ENCODE peak calls at places on chromosomes 6 and 20, in four cellular contexts. One of them, this sample, is unnamed.
A peak's percentile ranks its signal among the peaks of the same experiment; 100 is the strongest.

GRCh38 chr20:33909331-33909921 is 84.3 kb upstream of the RALY start:
- DNase-seq in H9: no peak
- DNase-seq in pancreas: no peak
- DNase-seq in small intestine: no peak
- DNase-seq in this sample: no peak

GRCh38 chr6:52577778-52578473 is 1.1 kb upstream of the TRAM2 start:
- DNase-seq in H9: no peak
- DNase-seq in pancreas: no peak
- DNase-seq in small intestine: peak; percentile 52
- DNase-seq in this sample: no peak

GRCh38 chr6:75946146-75946831 is 126.2 kb downstream of the IMPG1 start:
- DNase-seq in H9: no peak
- DNase-seq in pancreas: no peak
- DNase-seq in small intestine: no peak
- DNase-seq in this sample: no peak

GRCh38 chr6:168117942-168118341 is 38.9 kb upstream of the FRMD1 start:
- DNase-seq in H9: peak; percentile 31
- DNase-seq in pancreas: no peak
- DNase-seq in small intestine: no peak
- DNase-seq in this sample: no peak

GRCh38 chr6:137681445-137682009 is 185.5 kb upstream of the TNFAIP3 start:
- DNase-seq in H9: no peak
- DNase-seq in pancreas: no peak
- DNase-seq in small intestine: no peak
- DNase-seq in this sample: no peak

GRCh38 chr6:27669278-27669797 is 196.4 kb upstream of the ZNF184 start:
- DNase-seq in H9: no peak
- DNase-seq in pancreas: no peak
- DNase-seq in small intestine: no peak
- DNase-seq in this sample: no peak

GRCh38 chr6:64023693-64024092 is 388.1 kb downstream of the PHF3 start:
- DNase-seq in H9: no peak
- DNase-seq in pancreas: no peak
- DNase-seq in small intestine: no peak
- DNase-seq in this sample: no peak

GRCh38 chr20:38608188-38608587 is 6.6 kb downstream of the ARHGAP40 start:
- DNase-seq in H9: no peak
- DNase-seq in pancreas: no peak
- DNase-seq in small intestine: no peak
- DNase-seq in this sample: no peak

GRCh38 chr20:59159091-59159821 is 4.4 kb upstream of the ZNF831 start:
- DNase-seq in H9: peak; percentile 61
- DNase-seq in pancreas: no peak
- DNase-seq in small intestine: no peak
- DNase-seq in this sample: no peak

GRCh38 chr6:106538145-106538544 is 91.2 kb downstream of the RTN4IP1 start:
- DNase-seq in H9: no peak
- DNase-seq in pancreas: no peak
- DNase-seq in small intestine: no peak
- DNase-seq in this sample: no peak

DNA sequence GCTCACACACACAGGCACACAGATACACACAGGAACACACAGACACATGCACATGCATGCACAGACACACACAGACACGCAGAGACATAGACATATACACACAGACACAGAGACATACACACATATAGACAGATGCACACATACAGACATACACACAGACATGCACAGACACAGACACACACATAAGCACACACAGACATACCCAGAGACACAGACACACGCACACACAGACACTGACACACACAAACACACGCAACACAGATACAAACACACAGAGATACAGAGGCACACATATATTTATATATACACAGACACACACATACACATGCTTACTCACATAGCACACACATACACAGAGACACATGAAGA is 158.4 kb downstream of the LY86 start:
- DNase-seq in H9: no peak
- DNase-seq in pancreas: no peak
- DNase-seq in small intestine: no peak
- DNase-seq in this sample: no peak
- H3K27ac ChIP-seq in H9: no peak overlapping the region
- H3K27ac ChIP-seq in pancreas: no peak overlapping the region
- H3K27ac ChIP-seq in small intestine: no peak overlapping the region
- H3K27ac ChIP-seq in this sample: no peak overlapping the region

GRCh38 chr20:62832951-62833391 is 16.1 kb downstream of the COL9A3 start:
- DNase-seq in H9: no peak
- DNase-seq in pancreas: peak; percentile 61
- DNase-seq in small intestine: peak; percentile 58
- DNase-seq in this sample: no peak
- H3K27ac ChIP-seq in H9: no peak overlapping the region
- H3K27ac ChIP-seq in pancreas: peak overlapping the region; percentile 28
- H3K27ac ChIP-seq in small intestine: no peak overlapping the region
- H3K27ac ChIP-seq in this sample: peak overlapping the region; percentile 70

GRCh38 chr6:147209762-147210449 is 5.7 kb downstream of the STXBP5 start:
- DNase-seq in H9: no peak
- DNase-seq in pancreas: no peak
- DNase-seq in small intestine: no peak
- DNase-seq in this sample: no peak
- H3K27ac ChIP-seq in H9: no peak overlapping the region
- H3K27ac ChIP-seq in pancreas: no peak overlapping the region
- H3K27ac ChIP-seq in small intestine: no peak overlapping the region
- H3K27ac ChIP-seq in this sample: no peak overlapping the region

GRCh38 chr20:20665200-20665599 is 47.2 kb downstream of the RALGAPA2 start:
- DNase-seq in H9: no peak
- DNase-seq in pancreas: no peak
- DNase-seq in small intestine: no peak
- DNase-seq in this sample: no peak
- H3K27ac ChIP-seq in H9: no peak overlapping the region
- H3K27ac ChIP-seq in pancreas: no peak overlapping the region
- H3K27ac ChIP-seq in small intestine: no peak overlapping the region
- H3K27ac ChIP-seq in this sample: no peak overlapping the region

GRCh38 chr6:2976060-2976459 is 4.7 kb upstream of the SERPINB6 start:
- DNase-seq in H9: no peak
- DNase-seq in pancreas: no peak
- DNase-seq in small intestine: no peak
- DNase-seq in this sample: no peak
- H3K27ac ChIP-seq in H9: no peak overlapping the region
- H3K27ac ChIP-seq in pancreas: no peak overlapping the region
- H3K27ac ChIP-seq in small intestine: no peak overlapping the region
- H3K27ac ChIP-seq in this sample: no peak overlapping the region

DNA sequence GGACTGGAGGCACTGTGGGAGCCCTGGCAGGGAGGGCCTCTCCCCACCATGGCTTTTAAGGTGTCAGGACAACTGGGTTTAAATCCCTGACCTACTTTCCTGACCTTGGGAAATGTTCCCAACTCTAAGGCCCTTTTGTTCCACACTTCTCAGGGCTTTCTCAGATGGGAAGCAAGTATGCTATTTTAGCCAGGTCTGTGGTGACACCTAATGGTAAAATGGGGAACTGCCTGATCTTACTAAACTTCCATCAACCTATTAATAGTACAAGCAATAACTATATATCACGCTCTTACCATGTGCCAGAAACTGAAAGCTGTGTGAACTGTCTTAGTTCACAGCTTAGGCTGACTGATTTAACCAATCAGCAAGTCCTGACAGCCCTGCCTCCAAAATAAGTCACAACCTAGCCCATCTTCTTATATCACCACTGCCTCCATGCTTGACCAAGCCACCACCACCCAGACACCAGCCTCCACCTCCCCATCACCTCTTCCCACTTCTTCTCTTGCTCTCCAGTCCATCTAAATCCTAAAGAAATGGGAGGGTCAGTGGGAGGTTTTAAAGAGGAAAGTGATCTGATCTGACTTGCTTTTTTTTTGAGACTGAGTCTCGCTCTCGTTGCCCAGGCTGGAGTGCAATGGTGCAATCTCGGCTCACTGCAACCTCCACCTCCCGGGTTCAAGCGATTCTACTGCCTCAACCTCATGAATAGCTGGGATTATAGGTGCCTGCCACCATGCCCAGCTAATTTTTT is 6.9 kb upstream of the BLCAP start:
- DNase-seq in H9: peak; percentile 46
- DNase-seq in pancreas: no peak
- DNase-seq in small intestine: peak; percentile 95
- DNase-seq in this sample: peak; percentile 27
- H3K27ac ChIP-seq in H9: no peak overlapping the region
- H3K27ac ChIP-seq in pancreas: no peak overlapping the region
- H3K27ac ChIP-seq in small intestine: peak overlapping the region; percentile 8
- H3K27ac ChIP-seq in this sample: no peak overlapping the region

GRCh38 chr20:51529027-51529749 is 13.3 kb downstream of the NFATC2 start:
- DNase-seq in H9: no peak
- DNase-seq in pancreas: no peak
- DNase-seq in small intestine: peak; percentile 71
- DNase-seq in this sample: no peak
- H3K27ac ChIP-seq in H9: no peak overlapping the region
- H3K27ac ChIP-seq in pancreas: no peak overlapping the region
- H3K27ac ChIP-seq in small intestine: no peak overlapping the region
- H3K27ac ChIP-seq in this sample: no peak overlapping the region

DNA sequence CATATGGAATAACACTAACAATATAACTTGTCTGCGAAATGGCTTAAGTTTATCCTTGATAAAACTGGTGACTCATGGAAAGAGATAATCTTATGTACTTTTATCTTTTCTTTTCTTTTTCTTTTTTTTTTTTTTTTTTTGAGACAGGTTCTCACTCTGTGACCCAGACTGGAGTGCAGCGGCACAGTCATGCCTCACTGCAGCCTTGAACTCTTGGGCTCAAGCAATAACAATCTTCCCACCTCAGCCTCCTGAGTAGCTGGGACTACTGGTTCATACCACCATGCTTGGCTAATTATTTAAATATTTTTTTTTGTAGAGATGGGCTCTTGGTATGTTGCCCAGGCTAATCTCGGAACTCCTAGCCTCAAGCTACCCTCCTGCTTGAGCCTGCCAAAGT is 68.1 kb upstream of the SCGN start:
- DNase-seq in H9: no peak
- DNase-seq in pancreas: no peak
- DNase-seq in small intestine: no peak
- DNase-seq in this sample: no peak
- H3K27ac ChIP-seq in H9: no peak overlapping the region
- H3K27ac ChIP-seq in pancreas: no peak overlapping the region
- H3K27ac ChIP-seq in small intestine: no peak overlapping the region
- H3K27ac ChIP-seq in this sample: no peak overlapping the region

GRCh38 chr20:10672579-10673127 is 1.1 kb downstream of the JAG1 start:
- DNase-seq in H9: no peak
- DNase-seq in pancreas: peak; percentile 82
- DNase-seq in small intestine: peak; percentile 76
- DNase-seq in this sample: peak; percentile 31

GRCh38 chr20:10671850-10672578 is 1.8 kb downstream of the JAG1 start:
- DNase-seq in H9: peak; percentile 56
- DNase-seq in pancreas: peak; percentile 83
- DNase-seq in small intestine: peak; percentile 58
- DNase-seq in this sample: peak; percentile 44

GRCh38 chr20:10669843-10670446 is 3.9 kb downstream of the JAG1 start:
- DNase-seq in H9: no peak
- DNase-seq in pancreas: no peak
- DNase-seq in small intestine: no peak
- DNase-seq in this sample: no peak

GRCh38 chr20:10670521-10671220 is 3.1 kb downstream of the JAG1 start:
- DNase-seq in H9: no peak
- DNase-seq in pancreas: no peak
- DNase-seq in small intestine: no peak
- DNase-seq in this sample: no peak

GRCh38 chr20:10671221-10671849 is 2.5 kb downstream of the JAG1 start:
- DNase-seq in H9: peak; percentile 77
- DNase-seq in pancreas: peak; percentile 75
- DNase-seq in small intestine: peak; percentile 90
- DNase-seq in this sample: peak; percentile 37
- H3K27ac ChIP-seq in H9: no peak overlapping the region
- H3K27ac ChIP-seq in pancreas: peak overlapping the region; percentile 99
- H3K27ac ChIP-seq in small intestine: peak overlapping the region; percentile 22
- H3K27ac ChIP-seq in this sample: peak overlapping the region; percentile 77

DNA sequence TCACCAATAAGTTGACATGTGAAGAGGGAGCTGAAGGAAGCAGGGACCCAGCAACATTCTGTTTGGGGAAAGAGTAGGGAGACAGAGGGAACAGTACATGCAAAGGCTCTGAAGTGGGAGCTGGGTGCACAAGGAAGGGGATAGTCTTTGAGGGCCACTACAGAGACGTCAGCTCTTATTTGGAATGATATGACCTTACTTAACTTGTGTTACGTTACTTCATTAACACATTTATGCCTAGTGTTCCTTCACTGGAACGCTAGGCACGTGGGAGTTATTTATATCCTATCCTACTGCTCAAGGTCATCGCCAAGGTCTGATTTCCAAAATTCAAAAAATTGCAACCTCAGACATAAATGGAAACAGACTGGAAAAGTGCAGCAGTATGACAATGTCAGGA is 20.2 kb downstream of the NAPB start:
- DNase-seq in H9: no peak
- DNase-seq in pancreas: no peak
- DNase-seq in small intestine: no peak
- DNase-seq in this sample: no peak
- H3K27ac ChIP-seq in H9: no peak overlapping the region
- H3K27ac ChIP-seq in pancreas: no peak overlapping the region
- H3K27ac ChIP-seq in small intestine: no peak overlapping the region
- H3K27ac ChIP-seq in this sample: no peak overlapping the region